ENCODE peak calls at places on chromosomes 2 and 18, in four cellular contexts. U is HCT116, B is HepG2, H is K562. A is an unnamed sample.

GRCh38 chr2:145265244-145265643 is 745.3 kb upstream of the ZEB2 start:
- DNase-seq in B (no peak), H (no peak), U (no peak), A (no peak)

GRCh38 chr18:53971331-53971730 is 253.1 kb downstream of the MBD2 start:
- DNase-seq in U (no peak), H (no peak), B (no peak), A (no peak)

GRCh38 chr2:95056461-95057459 is 31.3 kb downstream of the MAL start:
- DNase-seq in U (no peak), B (peak; percentile 40), H (no peak), A (no peak)

GRCh38 chr2:213086050-213086449 is 65.4 kb downstream of the IKZF2 start:
- DNase-seq in H (no peak), U (no peak), B (no peak), A (peak; percentile 25)

GRCh38 chr2:178767099-178768060 is 39.8 kb downstream of the TTN start:
- DNase-seq in U (no peak), H (no peak), B (no peak), A (no peak)

GRCh38 chr2:9139491-9140443 is 66.8 kb upstream of the ASAP2 start:
- DNase-seq in U (peak; percentile 40), B (peak; percentile 52), H (peak; percentile 74), A (peak; percentile 49)

GRCh38 chr2:148812306-148812705 is 62.7 kb upstream of the KIF5C start:
- DNase-seq in H (no peak), U (no peak), B (no peak), A (no peak)

GRCh38 chr2:28633739-28634138 is 117.9 kb upstream of the PPP1CB start:
- DNase-seq in U (no peak), B (peak; percentile 65), H (no peak), A (no peak)

GRCh38 chr2:43312751-43313641 is 86.6 kb upstream of the ZFP36L2 start:
- DNase-seq in B (no peak), U (no peak), H (no peak), A (peak; percentile 11)

GRCh38 chr2:31138037-31138962 is at the start of gene GALNT14:
- DNase-seq in U (no peak), B (no peak), H (no peak), A (peak; percentile 82)

GRCh38 chr2:77666251-77666980 is 144.2 kb upstream of the LRRTM4 start:
- DNase-seq in H (no peak), U (no peak), B (peak; percentile 37), A (no peak)

GRCh38 chr2:72770879-72771461 is 54.9 kb downstream of the EXOC6B start:
- DNase-seq in H (peak; percentile 59), U (peak; percentile 56), B (peak; percentile 83), A (peak; percentile 26)

GRCh38 chr2:211416373-211416772 is 860.0 kb downstream of the CPS1 start:
- DNase-seq in U (no peak), B (no peak), H (no peak), A (no peak)

GRCh38 chr2:172095905-172096660 is 6.6 kb downstream of the DLX2 start:
- DNase-seq in U (no peak), B (no peak), H (no peak), A (no peak)

GRCh38 chr2:165897741-165898140 is 55.8 kb downstream of the TTC21B start:
- DNase-seq in B (no peak), U (no peak), H (no peak), A (no peak)

GRCh38 chr2:67684991-67685390 is 287.9 kb downstream of the ETAA1 start:
- DNase-seq in H (no peak), U (no peak), B (no peak), A (no peak)

GRCh38 chr2:146665801-146666200 is 1179.0 kb upstream of the ACVR2A start:
- DNase-seq in B (no peak), H (no peak), U (no peak), A (no peak)

GRCh38 chr18:8045890-8046289 is 478.8 kb downstream of the PTPRM start:
- DNase-seq in H (no peak), B (no peak), U (peak; percentile 15), A (no peak)

GRCh38 chr2:201696151-201696659 is 2.2 kb downstream of the MPP4 start:
- DNase-seq in U (no peak), H (no peak), B (no peak), A (no peak)

GRCh38 chr2:53334610-53335009 is 433.0 kb upstream of the CHAC2 start:
- DNase-seq in B (no peak), U (no peak), H (no peak), A (no peak)

GRCh38 chr18:9096698-9097097 is 5.8 kb upstream of the NDUFV2 start:
- DNase-seq in U (no peak), H (no peak), B (no peak), A (no peak)

GRCh38 chr18:9094307-9095226 is 7.9 kb upstream of the NDUFV2 start:
- DNase-seq in U (no peak), B (peak; percentile 92), H (peak; percentile 42), A (no peak)

GRCh38 chr18:9097349-9097748 is 5.2 kb upstream of the NDUFV2 start:
- DNase-seq in H (no peak), U (no peak), B (no peak), A (no peak)

GRCh38 chr18:9096013-9096383 is 6.5 kb upstream of the NDUFV2 start:
- DNase-seq in B (no peak), H (no peak), U (no peak), A (no peak)

DNA sequence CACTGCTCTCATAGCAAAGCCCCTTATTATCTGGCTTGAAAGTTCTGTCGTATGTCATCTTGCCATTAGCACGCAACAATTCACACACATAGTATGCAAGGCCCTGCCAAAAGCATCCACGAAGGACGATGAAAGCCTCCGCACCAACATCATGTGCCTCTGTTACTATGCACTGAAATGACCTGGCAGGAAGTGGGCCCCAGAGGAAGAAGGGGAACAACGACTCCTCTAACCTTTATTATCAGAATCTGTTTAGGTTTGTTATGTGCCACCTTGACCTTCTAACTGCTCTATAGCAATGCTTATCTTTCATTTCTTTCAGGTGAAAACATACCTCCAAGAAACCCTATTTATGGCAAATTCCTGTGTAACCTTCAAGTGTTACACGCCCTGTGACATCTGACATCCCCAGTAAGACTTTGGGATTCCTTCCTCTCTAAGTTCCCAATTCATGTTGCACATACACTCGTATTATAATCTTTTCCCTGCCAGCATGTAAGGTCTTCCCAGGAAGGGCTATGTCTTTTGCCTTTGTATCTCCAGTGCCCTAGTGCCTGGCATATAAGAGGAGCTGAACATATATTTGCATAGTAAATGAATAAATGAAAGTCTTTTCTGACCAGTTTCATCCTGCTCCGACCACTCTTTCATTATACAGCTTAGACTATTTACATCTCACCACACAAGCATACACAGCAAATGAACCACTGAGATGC is 7.0 kb upstream of the NDUFV2 start:
- DNase-seq in H (peak; percentile 34), U (no peak), B (peak; percentile 87), A (no peak)
- TF ChIP-seq JUND in H (no peak), U (no peak), B (no peak), A (no peak)

DNA sequence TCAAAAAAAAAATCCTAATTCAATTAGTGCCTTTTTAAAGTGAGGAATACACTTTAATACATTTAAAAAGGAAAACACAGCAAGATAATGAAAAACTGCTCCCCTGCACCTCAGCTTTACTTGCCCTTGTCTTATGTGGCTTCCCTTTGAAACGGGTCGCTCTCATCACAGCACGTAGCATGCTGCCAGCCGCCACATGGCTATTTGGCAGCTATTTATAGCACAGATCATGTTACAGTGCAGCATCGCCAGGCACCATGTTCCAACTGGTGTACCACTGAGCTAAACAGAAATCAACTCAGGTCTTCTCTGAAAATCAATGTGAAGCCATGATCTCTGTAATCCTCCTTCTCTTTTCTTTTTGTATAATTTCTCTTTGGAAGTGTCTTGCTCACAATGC is 65.1 kb downstream of the TMEM182 start:
- DNase-seq in H (no peak), U (no peak), B (no peak), A (peak; percentile 29)
- TF ChIP-seq JUND in H (no peak), U (no peak), B (no peak), A (no peak)

GRCh38 chr2:48712151-48712550 is 43.4 kb downstream of the LHCGR start:
- DNase-seq in H (no peak), B (no peak), U (no peak), A (no peak)
- TF ChIP-seq JUND in H (no peak), B (no peak), U (no peak), A (no peak)

DNA sequence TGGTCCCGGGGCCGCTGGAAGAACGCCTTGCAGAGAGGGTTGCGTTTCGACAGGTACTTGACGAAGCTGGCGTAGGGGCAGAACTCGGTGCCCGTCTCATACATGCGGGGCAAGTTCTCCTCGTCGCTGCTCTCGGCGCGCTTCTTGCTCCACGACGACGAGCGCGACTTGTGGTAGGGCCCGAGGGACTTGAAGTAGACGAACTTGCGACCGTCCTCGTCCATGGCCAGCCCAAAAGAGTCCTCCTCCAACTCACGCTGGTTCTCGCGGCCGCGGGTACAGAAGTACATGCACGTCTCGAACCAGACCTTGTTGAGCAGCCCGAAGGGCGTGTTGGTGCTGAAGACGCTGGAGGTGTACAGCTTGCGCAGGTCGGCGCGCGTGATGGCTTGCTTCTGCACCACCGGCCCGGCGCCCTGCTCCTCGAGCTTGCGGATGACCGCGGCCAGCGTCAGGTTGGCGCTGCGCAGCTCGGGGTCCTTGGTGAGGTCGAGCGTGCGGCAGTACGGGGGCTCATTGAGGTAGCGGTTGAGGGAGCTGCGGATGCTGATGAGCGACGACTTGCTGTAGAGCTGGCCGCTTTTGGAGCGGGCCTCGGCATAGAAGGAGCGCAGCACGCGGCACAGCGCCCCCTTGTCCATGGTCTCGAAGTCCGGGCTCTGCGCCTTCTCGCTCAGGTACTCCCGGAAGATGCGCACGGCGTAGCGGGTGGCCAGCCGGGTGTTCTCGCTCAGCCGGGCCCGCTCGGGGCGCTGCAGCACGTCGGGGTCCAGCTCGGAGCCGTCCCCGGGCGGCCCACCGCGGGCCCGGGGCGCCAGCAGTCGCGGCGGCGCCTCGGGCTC is 830 bp downstream of the KCTD1 start:
- DNase-seq in H (no peak), U (no peak), B (no peak), A (no peak)
- TF ChIP-seq JUND in H (no peak), U (no peak), B (no peak), A (no peak)

GRCh38 chr2:18548618-18549017 is 11.8 kb downstream of the RDH14 start:
- DNase-seq in H (no peak), U (no peak), B (no peak), A (no peak)
- TF ChIP-seq JUND in H (no peak), U (no peak), B (no peak), A (no peak)

GRCh38 chr2:241678307-241678706 is 8.3 kb downstream of the DTYMK start:
- DNase-seq in U (no peak), B (no peak), H (no peak), A (no peak)

GRCh38 chr2:241675885-241676284 is 10.7 kb downstream of the DTYMK start:
- DNase-seq in U (no peak), B (no peak), H (no peak), A (no peak)

GRCh38 chr2:241676665-241677064 is 9.9 kb downstream of the DTYMK start:
- DNase-seq in B (no peak), U (no peak), H (no peak), A (no peak)

GRCh38 chr2:241678784-241679540 is 7.7 kb downstream of the DTYMK start:
- DNase-seq in U (no peak), B (no peak), H (no peak), A (no peak)

GRCh38 chr2:241677392-241677791 is 9.2 kb downstream of the DTYMK start:
- DNase-seq in H (no peak), B (no peak), U (no peak), A (no peak)
- TF ChIP-seq JUND in H (no peak), B (no peak), U (no peak), A (no peak)